ENCODE peak calls at places on chromosome 11, in six cellular contexts. L, N, B, X, M and S are unnamed samples.

GRCh38 chr11:121344824-121345223 is 52.3 kb downstream of the SC5D start:
- DNase-seq in L (no peak), N (no peak), B (no peak), X (no peak), M (no peak), S (no peak)

GRCh38 chr11:35964846-35965245 is 21.0 kb downstream of the LDLRAD3 start:
- DNase-seq in L (no peak), N (no peak), B (no peak), X (no peak), M (no peak), S (no peak)

GRCh38 chr11:93842461-93842860 is 8.0 kb downstream of the VSTM5 start:
- DNase-seq in L (no peak), N (no peak), B (peak; percentile 46), X (peak; percentile 78), M (peak; percentile 89), S (peak; percentile 18)

GRCh38 chr11:48093323-48093722 is 113.0 kb downstream of the PTPRJ start:
- DNase-seq in L (no peak), N (no peak), B (no peak), X (no peak), M (no peak), S (no peak)

GRCh38 chr11:69707156-69707555 is 3.3 kb upstream of the FGF19 start:
- DNase-seq in L (no peak), N (no peak), B (no peak), X (no peak), M (no peak), S (no peak)

GRCh38 chr11:120096756-120097191 is 41.1 kb downstream of the TRIM29 start:
- DNase-seq in L (peak; percentile 24), N (no peak), B (no peak), X (no peak), M (no peak), S (no peak)

GRCh38 chr11:121067912-121068652 is 33.0 kb upstream of the TECTA start:
- DNase-seq in L (no peak), N (no peak), B (no peak), X (peak; percentile 23), M (no peak), S (no peak)

GRCh38 chr11:1049431-1049891 is 12.9 kb upstream of the MUC6 start:
- DNase-seq in L (no peak), N (peak; percentile 48), B (no peak), X (no peak), M (no peak), S (no peak)

GRCh38 chr11:6572215-6572614 is 31.2 kb downstream of the RRP8 start:
- DNase-seq in L (no peak), N (no peak), B (peak; percentile 55), X (peak; percentile 75), M (peak; percentile 82), S (peak; percentile 84)

GRCh38 chr11:119015054-119015611 is 3.0 kb downstream of the RPS25 start:
- DNase-seq in L (no peak), N (no peak), B (no peak), X (no peak), M (no peak), S (no peak)

GRCh38 chr11:14386895-14387480 is 28.0 kb upstream of the RRAS2 start:
- DNase-seq in L (peak; percentile 70), N (no peak), B (peak; percentile 35), X (peak; percentile 85), M (peak; percentile 78), S (peak; percentile 88)

GRCh38 chr11:58832246-58832645 is 12.3 kb downstream of the GLYATL2 start:
- DNase-seq in L (no peak), N (no peak), B (no peak), X (no peak), M (peak; percentile 23), S (no peak)

GRCh38 chr11:133931449-133932060 is 25.2 kb downstream of the IGSF9B start:
- DNase-seq in L (no peak), N (no peak), B (no peak), X (no peak), M (no peak), S (no peak)

GRCh38 chr11:46295996-46296519 is 18.6 kb downstream of the CREB3L1 start:
- DNase-seq in L (no peak), N (no peak), B (no peak), X (no peak), M (no peak), S (no peak)

GRCh38 chr11:46293066-46293465 is 15.6 kb downstream of the CREB3L1 start:
- DNase-seq in L (no peak), N (no peak), B (no peak), X (no peak), M (no peak), S (no peak)

GRCh38 chr11:46295312-46295995 is 18.0 kb downstream of the CREB3L1 start:
- DNase-seq in L (peak; percentile 73), N (peak; percentile 89), B (no peak), X (peak; percentile 92), M (peak; percentile 82), S (peak; percentile 80)

GRCh38 chr11:46293616-46294015 is 16.2 kb downstream of the CREB3L1 start:
- DNase-seq in L (no peak), N (no peak), B (peak; percentile 95), X (peak; percentile 84), M (peak; percentile 88), S (peak; percentile 97)

DNA sequence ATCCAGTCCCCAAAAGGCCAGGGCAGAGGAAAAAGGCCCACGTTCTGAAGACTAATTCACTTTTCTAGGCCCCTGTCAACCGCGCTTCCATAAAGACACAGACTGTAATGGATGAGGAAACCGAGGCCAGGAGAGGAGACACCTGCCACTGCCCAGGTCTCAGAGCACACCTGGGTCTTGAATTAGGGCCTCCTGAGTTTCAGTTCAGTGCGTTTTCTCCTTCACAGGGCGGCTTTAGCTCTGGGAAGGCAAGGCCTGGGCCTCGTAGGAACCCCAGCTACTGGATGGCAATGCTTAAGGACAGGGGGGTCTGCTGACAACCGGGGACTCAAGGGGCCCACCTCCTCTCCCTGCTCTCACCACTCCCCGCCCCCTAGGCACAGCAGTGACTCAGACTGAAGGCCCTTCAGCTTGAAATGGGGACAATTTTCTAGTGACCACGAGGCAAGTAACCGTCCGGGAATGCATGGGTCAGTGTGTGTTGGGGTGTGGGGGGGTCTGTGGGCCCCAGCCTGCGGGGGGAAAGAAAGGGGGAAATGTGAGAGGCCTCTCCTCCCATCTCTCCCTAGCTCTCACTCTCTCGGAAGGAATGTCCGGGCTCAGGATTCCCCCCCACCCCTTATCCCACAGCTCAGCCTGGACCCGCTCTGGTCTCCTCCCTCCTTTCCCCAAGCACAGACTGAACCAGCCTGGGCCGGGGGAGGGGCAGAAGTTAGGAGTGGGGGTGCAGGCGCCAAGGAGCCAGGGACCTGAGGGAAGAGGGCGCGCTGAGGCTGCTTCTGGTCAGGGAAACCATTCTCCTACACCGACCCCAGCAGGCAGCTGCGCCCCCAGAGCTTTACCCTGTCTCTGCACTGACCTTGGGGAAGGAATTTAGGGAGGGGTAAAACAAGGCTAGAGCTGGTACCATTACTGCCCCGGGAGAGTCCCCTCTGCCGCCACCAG is 17.2 kb downstream of the CREB3L1 start:
- DNase-seq in L (peak; percentile 70), N (peak; percentile 38), B (peak; percentile 86), X (peak; percentile 92), M (peak; percentile 94), S (peak; percentile 99)
- H3K4me3 ChIP-seq in L (peak overlapping the region; percentile 46), N (peak overlapping the region; percentile 75), B (peak overlapping the region; percentile 42), X (peak overlapping the region; percentile 82), M (peak overlapping the region; percentile 35), S (peak overlapping the region; percentile 55)

GRCh38 chr11:103488579-103488978 is 379.4 kb downstream of the DYNC2H1 start:
- DNase-seq in L (no peak), N (no peak), B (no peak), X (no peak), M (no peak), S (no peak)

GRCh38 chr11:103494491-103494890 is 385.3 kb downstream of the DYNC2H1 start:
- DNase-seq in L (no peak), N (no peak), B (peak; percentile 7), X (peak; percentile 15), M (no peak), S (peak; percentile 51)

GRCh38 chr11:103487113-103487512 is 377.9 kb downstream of the DYNC2H1 start:
- DNase-seq in L (no peak), N (no peak), B (no peak), X (no peak), M (no peak), S (no peak)

GRCh38 chr11:103488021-103488420 is 378.8 kb downstream of the DYNC2H1 start:
- DNase-seq in L (no peak), N (no peak), B (no peak), X (no peak), M (peak; percentile 53), S (no peak)

DNA sequence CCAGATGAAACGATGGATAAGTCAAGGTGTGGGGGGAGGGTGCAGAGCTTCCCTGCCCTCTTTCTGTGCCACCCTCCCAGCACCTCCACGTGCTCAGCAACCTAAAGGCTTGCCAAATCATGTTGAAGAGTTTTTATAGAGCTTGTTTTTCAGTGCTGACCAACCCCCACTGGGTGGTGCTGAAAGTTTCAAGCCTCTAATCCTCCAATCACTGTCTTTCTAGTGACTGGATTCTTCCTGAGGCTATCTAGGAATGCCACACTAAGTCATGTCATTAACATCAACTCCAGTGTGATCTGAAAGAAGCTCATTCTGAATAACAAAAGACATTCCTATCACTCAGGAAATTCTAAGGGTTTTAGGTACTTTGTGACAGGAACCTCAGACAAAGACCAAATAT is 382.6 kb downstream of the DYNC2H1 start:
- DNase-seq in L (no peak), N (no peak), B (no peak), X (no peak), M (no peak), S (no peak)
- H3K4me3 ChIP-seq in L (no peak overlapping the region), N (no peak overlapping the region), B (no peak overlapping the region), X (no peak overlapping the region), M (no peak overlapping the region), S (no peak overlapping the region)

DNA sequence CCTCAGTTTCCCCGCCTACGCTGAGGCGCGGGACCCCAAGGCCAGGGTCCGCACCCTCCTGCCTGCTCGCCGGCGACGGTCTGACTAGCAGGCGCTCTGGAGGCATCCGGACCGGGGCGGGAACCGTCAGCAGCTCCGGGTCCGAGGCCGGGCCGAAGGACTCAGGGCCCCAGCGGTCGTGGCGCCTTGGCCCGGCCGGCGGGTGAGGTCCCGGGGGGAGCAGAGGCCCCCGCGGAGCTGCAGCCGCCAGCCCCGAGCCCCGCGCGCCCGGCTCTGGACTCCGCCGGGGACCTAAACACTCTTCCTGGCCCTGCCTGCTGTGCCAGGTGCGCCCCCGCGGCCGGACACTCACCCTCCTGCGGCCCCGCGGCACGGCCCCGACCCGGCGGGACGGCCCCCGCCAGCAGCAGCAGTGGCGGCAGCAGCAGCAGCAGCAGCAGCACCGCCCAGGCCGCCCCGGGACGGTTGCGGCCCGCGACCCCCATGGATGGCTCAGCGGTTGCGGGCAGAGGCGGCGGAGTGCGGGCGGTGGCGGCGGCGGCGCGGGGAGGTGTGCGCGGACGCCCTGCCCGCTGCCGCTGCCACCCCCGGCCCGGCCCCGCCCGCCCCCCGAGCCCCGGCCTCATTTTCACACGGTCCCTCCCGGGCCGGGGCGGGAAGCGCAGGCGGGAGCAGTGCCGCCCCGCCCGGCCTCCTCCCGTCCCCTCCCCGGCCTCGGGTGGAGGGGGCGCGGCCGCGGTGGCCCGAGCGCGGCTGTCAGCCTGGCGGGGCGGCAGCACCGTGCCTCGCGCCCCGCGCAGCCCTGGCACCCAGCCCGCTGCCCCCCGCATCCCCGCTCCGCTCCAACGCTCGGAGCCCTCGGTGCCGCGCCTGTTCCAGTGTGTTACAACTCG is at the start of gene SCUBE2:
- DNase-seq in L (no peak), N (no peak), B (no peak), X (peak; percentile 54), M (no peak), S (no peak)
- H3K4me3 ChIP-seq in L (peak within 1 kb of the TSS; percentile 41), N (peak within 1 kb of the TSS; percentile 68), B (peak within 1 kb of the TSS; percentile 43), X (peak within 1 kb of the TSS; percentile 69), M (peak within 1 kb of the TSS; percentile 26), S (peak within 1 kb of the TSS; percentile 28)

DNA sequence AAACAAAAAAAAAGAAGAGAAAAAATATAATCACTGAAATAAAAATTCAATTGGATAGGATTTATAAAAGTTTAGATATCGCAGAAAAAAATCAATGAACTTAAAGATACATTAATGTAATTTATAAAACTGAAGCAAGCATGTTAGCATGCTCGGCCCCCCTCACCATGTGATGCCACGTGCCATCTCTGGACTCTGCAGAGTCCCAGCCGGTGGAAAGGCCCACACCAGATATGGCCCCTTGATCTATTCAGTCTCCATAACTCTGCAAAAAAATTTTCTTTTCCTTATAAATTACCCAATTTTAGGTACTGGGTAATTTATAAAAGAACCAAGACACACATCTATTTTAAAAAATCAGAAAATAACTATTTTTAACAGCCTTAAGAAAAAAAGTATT is 476.0 kb upstream of the ANO3 start:
- DNase-seq in L (no peak), N (no peak), B (no peak), X (no peak), M (no peak), S (no peak)
- H3K4me3 ChIP-seq in L (no peak overlapping the region), N (no peak overlapping the region), B (no peak overlapping the region), X (no peak overlapping the region), M (no peak overlapping the region), S (no peak overlapping the region)